ENCODE peak calls at places on chromosomes 4 and X, in six cellular contexts. W is body of pancreas, D is psoas muscle, X is neural progenitor cell, T is thoracic aorta, K is cardiac fibroblast. Q is an unnamed sample.

GRCh38 chr4:4519296-4519898 is 22.5 kb downstream of the STX18 start:
- DNase-seq in D (no peak), W (no peak), T (no peak), K (peak), X (peak), Q (peak)

GRCh38 chr4:42339935-42340406 is 57.3 kb upstream of the SHISA3 start:
- DNase-seq in W (peak), T (no peak), D (peak), X (peak), K (peak), Q (peak)

GRCh38 chr4:98110214-98110613 is 33.1 kb downstream of the STPG2 start:
- DNase-seq in T (no peak), X (no peak), D (no peak), W (no peak), K (no peak), Q (no peak)

GRCh38 chr4:13527983-13528822 is 16.1 kb downstream of the NKX3-2 start:
- DNase-seq in K (no peak), X (no peak), D (no peak), W (no peak), T (no peak), Q (no peak)

GRCh38 chr4:129014566-129015509 is 78.5 kb downstream of the SCLT1 start:
- DNase-seq in W (no peak), T (no peak), K (no peak), X (no peak), D (no peak), Q (no peak)

GRCh38 chr4:184287697-184288255 is 70.1 kb upstream of the ENPP6 start:
- DNase-seq in X (peak), W (peak), K (peak), D (no peak), T (no peak), Q (peak)

GRCh38 chrX:154542723-154543424 is 3.8 kb downstream of the G6PD start:
- DNase-seq in W (peak), T (no peak), X (no peak), K (no peak), D (no peak), Q (no peak)

GRCh38 chr4:173362666-173363065 is 8.1 kb upstream of the SAP30 start:
- DNase-seq in X (no peak), W (peak), K (no peak), D (no peak), T (no peak), Q (no peak)

GRCh38 chrX:104189862-104190261 is 23.6 kb downstream of the FAM199X start:
- DNase-seq in D (no peak), K (no peak), W (no peak), X (no peak), T (no peak), Q (no peak)

GRCh38 chr4:845836-846251 is 19.9 kb upstream of the CPLX1 start:
- DNase-seq in X (no peak), K (peak), D (peak), T (no peak), W (no peak), Q (peak)

GRCh38 chrX:20315140-20315539 is 48.4 kb upstream of the RPS6KA3 start:
- DNase-seq in D (no peak), X (no peak), K (no peak), T (no peak), W (no peak), Q (no peak)

GRCh38 chr4:54225671-54226398 is 3.3 kb upstream of the PDGFRA start:
- DNase-seq in W (no peak), X (peak), T (no peak), D (no peak), K (peak), Q (peak)

GRCh38 chr4:148651991-148652390 is 209.8 kb upstream of the NR3C2 start:
- DNase-seq in T (no peak), D (no peak), K (no peak), X (peak), W (no peak), Q (no peak)

GRCh38 chr4:14434483-14434882 is 567.8 kb upstream of the CPEB2 start:
- DNase-seq in X (no peak), T (no peak), K (peak), W (no peak), D (no peak), Q (no peak)

GRCh38 chrX:115054876-115055275 is 37.5 kb upstream of the IL13RA2 start:
- DNase-seq in T (no peak), W (no peak), X (no peak), K (no peak), D (no peak), Q (no peak)

GRCh38 chrX:109732319-109732779 is 708 bp downstream of the ACSL4 start:
- DNase-seq in W (peak), T (no peak), K (peak), D (no peak), X (peak), Q (peak)

GRCh38 chr4:184444215-184444952 is 30.0 kb downstream of the IRF2 start:
- DNase-seq in T (no peak), W (no peak), K (no peak), D (no peak), X (no peak), Q (peak)

GRCh38 chr4:143382539-143382938 is 45.9 kb downstream of the GAB1 start:
- DNase-seq in T (no peak), D (no peak), W (no peak), X (no peak), K (peak), Q (peak)

GRCh38 chrX:125289209-125289608 is 30.5 kb upstream of the TEX13C start:
- DNase-seq in W (no peak), D (no peak), T (no peak), X (no peak), K (no peak), Q (no peak)

GRCh38 chrX:104307341-104307740 is 52.6 kb upstream of the ESX1 start:
- DNase-seq in K (no peak), D (no peak), X (no peak), T (no peak), W (no peak), Q (no peak)

GRCh38 chrX:115535844-115536243 is 25.1 kb upstream of the PLS3 start:
- DNase-seq in D (no peak), W (no peak), K (no peak), X (no peak), T (no peak), Q (peak)

GRCh38 chr4:8316251-8316771 is 46.8 kb downstream of the HTRA3 start:
- DNase-seq in T (no peak), W (no peak), X (no peak), D (no peak), K (no peak), Q (no peak)

GRCh38 chr4:16659120-16659519 is 239.3 kb downstream of the LDB2 start:
- DNase-seq in D (no peak), K (no peak), T (no peak), W (no peak), X (no peak), Q (no peak)

GRCh38 chr4:8681391-8681790 is 88.8 kb downstream of the CPZ start:
- DNase-seq in W (no peak), K (no peak), T (no peak), D (no peak), X (no peak), Q (no peak)

GRCh38 chrX:23773601-23774175 is 9.3 kb upstream of the SAT1 start:
- DNase-seq in W (peak), D (no peak), K (peak), T (no peak), X (no peak), Q (no peak)

GRCh38 chr4:41590591-41590990 is 52.6 kb downstream of the LIMCH1 start:
- DNase-seq in K (no peak), T (no peak), X (no peak), W (peak), D (no peak), Q (no peak)

GRCh38 chr4:128288689-128289106 is 1.1 kb upstream of the PGRMC2 start:
- DNase-seq in T (no peak), K (peak), W (peak), X (peak), D (no peak), Q (peak)

GRCh38 chr4:2285665-2286381 is 23.9 kb upstream of the MXD4 start:
- DNase-seq in X (no peak), W (no peak), D (peak), K (no peak), T (no peak), Q (no peak)

DNA sequence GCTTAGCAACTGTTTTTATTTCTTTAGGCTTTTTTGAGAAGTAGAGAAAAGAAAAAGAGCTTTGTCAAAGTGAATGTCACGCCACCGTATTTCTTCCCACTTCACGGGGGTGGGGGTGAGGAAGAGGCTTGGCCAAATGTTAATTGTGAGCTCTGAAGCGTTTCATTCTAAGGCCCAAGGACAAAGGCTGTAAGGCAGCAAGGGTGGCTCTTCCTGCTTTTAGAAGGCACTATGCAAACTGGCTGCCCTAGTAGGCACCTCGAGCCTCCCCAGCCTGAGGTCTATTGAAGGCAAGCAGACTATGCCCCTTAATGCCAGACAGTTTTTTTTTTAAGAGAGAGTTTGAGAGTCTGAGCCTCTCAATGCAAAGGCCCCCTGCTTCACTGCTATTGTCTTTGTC is 138.5 kb downstream of the HS6ST2 start:
- DNase-seq in D (no peak), X (no peak), K (no peak), W (no peak), T (no peak), Q (no peak)
- H3K4me3 ChIP-seq in D (no peak), X (no peak), K (no peak), W (no peak), T (no peak), Q (no peak)

GRCh38 chr4:139301821-139302611 is at the start of gene NDUFC1:
- DNase-seq in W (peak), X (peak), T (no peak), K (peak), D (peak), Q (peak)
- TF ChIP-seq CTCF in W (no peak), X (peak), T (peak), K (peak), D (no peak), Q (no peak)

GRCh38 chr4:156913234-156913633 is 58.4 kb downstream of the PDGFC start:
- DNase-seq in T (no peak), X (no peak), W (no peak), D (no peak), K (no peak), Q (no peak)

GRCh38 chr4:156915216-156915615 is 56.4 kb downstream of the PDGFC start:
- DNase-seq in D (no peak), K (no peak), X (no peak), T (no peak), W (no peak), Q (no peak)
- H3K4me3 ChIP-seq in D (no peak), K (no peak), X (no peak), T (no peak), W (no peak), Q (no peak)

GRCh38 chrX:130165181-130165702 is 399 bp downstream of the AIFM1 start:
- DNase-seq in K (peak), X (no peak), T (no peak), D (no peak), W (no peak), Q (no peak)
- TF ChIP-seq CTCF in K (no peak), X (no peak), T (no peak), D (no peak), W (no peak), Q (no peak)

GRCh38 chrX:52265713-52266112 is 81.0 kb downstream of the MAGED4 start:
- DNase-seq in X (peak), K (no peak), T (no peak), W (no peak), D (no peak), Q (no peak)

GRCh38 chrX:52263417-52263816 is 78.7 kb downstream of the MAGED4 start:
- DNase-seq in K (no peak), D (no peak), X (no peak), T (no peak), W (no peak), Q (no peak)

GRCh38 chrX:52262195-52262546 is 77.5 kb downstream of the MAGED4 start:
- DNase-seq in T (no peak), K (no peak), D (no peak), W (no peak), X (no peak), Q (peak)

GRCh38 chrX:52261463-52262194 is 76.9 kb downstream of the MAGED4 start:
- DNase-seq in T (peak), W (peak), K (peak), D (peak), X (peak), Q (peak)

DNA sequence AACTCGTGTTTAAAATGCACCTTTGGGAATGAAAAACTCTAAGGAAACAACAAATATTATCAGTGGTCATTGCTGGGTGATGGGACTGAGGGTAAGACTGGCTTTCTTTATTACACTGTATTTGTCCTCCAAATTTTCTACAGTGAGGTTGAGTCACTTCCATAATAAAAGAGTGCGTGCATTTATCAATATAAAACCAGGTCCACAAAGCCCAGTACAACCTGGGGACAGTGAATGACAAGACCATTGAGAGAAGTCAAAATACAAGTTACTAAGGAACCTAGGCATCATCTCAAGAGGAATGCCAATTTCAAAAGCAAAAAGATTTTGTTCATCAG is 76.4 kb downstream of the MAGED4 start:
- DNase-seq in T (no peak), K (no peak), W (no peak), X (no peak), D (no peak), Q (no peak)
- H3K4me3 ChIP-seq in T (peak), K (peak), W (no peak), X (peak), D (peak), Q (peak)

GRCh38 chrX:30822068-30822671 is 66.9 kb downstream of the TAB3 start:
- DNase-seq in T (no peak), X (no peak), D (no peak), K (peak), W (no peak), Q (peak)
- TF ChIP-seq CTCF in T (no peak), X (peak), D (no peak), K (no peak), W (no peak), Q (no peak)

DNA sequence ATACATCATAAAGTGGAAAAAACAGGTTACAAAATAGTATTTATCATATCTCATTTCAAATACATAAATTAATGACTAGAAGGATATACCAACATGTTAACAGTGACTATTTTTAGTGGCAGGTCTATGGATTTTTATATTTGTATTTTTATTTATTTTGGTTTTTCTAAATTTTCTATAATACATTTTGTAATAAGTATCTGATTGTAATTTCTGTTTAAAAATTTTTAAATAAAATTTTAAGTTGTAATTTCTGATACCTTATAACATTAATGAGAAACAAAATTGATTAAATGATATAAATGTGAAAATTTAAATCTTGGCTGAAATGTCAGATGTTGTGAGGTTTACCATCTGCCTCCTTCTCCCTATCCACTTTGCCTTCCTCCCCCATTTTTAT is 2.5 kb downstream of the NONO start:
- DNase-seq in X (no peak), W (no peak), K (no peak), T (no peak), D (no peak), Q (no peak)
- H3K4me3 ChIP-seq in X (peak), W (no peak), K (peak), T (peak), D (peak), Q (peak)

DNA sequence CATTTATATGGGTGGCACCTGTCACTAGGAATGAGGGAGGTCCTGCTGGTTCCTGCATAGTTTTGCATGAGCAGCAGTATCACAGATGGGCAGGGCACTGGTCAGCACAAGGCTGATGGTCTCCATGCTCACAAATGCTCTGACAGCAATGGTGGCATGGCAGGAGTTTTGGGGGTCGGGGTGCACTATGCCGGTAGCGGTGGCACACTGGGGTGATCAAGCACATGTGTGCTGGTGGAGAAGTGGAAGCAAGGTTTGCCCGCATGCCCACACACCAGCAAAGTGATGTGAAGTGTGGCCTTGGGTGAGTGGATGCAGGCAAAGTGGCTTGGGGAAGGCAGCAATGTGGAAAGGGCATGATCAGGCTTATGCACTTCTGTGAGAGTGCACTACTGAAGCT is 60.5 kb upstream of the MAGEE1 start:
- DNase-seq in X (no peak), W (no peak), T (no peak), D (no peak), K (no peak), Q (no peak)
- TF ChIP-seq CTCF in X (no peak), W (no peak), T (no peak), D (no peak), K (no peak), Q (no peak)

GRCh38 chrX:54494166-54494969 is 1.7 kb downstream of the FGD1 start:
- DNase-seq in D (no peak), W (no peak), T (no peak), X (no peak), K (peak), Q (no peak)
- H3K4me3 ChIP-seq in D (peak), W (peak), T (peak), X (peak), K (peak), Q (peak)

GRCh38 chrX:53433651-53434639 is at the start of gene HSD17B10:
- DNase-seq in W (peak), D (peak), T (peak), K (peak), X (peak), Q (peak)
- TF ChIP-seq CTCF in W (no peak), D (no peak), T (no peak), K (no peak), X (no peak), Q (no peak)